ENCODE peak calls at places on chromosomes 2 and 18, in five cellular contexts. R is cardiac muscle cell, K is testis, M is fibroblast of lung, N is uterus. J is an unnamed sample. For H3K4me1, the result is how much of the 10 kb centered on the place peaks cover.

GRCh38 chr2:161415041-161415440 is 1.1 kb upstream of the TBR1 start:
- DNase-seq in M (no peak), R (no peak), K (no peak), N (no peak), J (no peak)

GRCh38 chr18:12254137-12254819 is at the start of gene CIDEA:
- DNase-seq in N (no peak), K (no peak), M (no peak), R (peak), J (peak)

GRCh38 chr2:75002007-75002406 is 43.6 kb downstream of the POLE4 start:
- DNase-seq in K (no peak), R (peak), N (no peak), M (no peak), J (peak)

GRCh38 chr18:5391427-5391826 is 95.9 kb upstream of the ZBTB14 start:
- DNase-seq in M (no peak), N (no peak), K (no peak), R (no peak), J (no peak)

GRCh38 chr2:137947714-137948336 is 16.4 kb upstream of the HNMT start:
- DNase-seq in N (peak), K (peak), R (peak), M (peak), J (peak)

GRCh38 chr2:71526975-71527374 is 73.6 kb downstream of the DYSF start:
- DNase-seq in R (no peak), K (no peak), M (no peak), N (no peak), J (no peak)

GRCh38 chr2:38613126-38613848 is 10.6 kb upstream of the HNRNPLL start:
- DNase-seq in M (peak), R (no peak), N (no peak), K (no peak), J (no peak)

GRCh38 chr2:207423886-207424285 is 105.9 kb upstream of the CREB1 start:
- DNase-seq in N (no peak), M (peak), R (peak), K (no peak), J (peak)

GRCh38 chr2:111919794-111920608 is 21.6 kb downstream of the MERTK start:
- DNase-seq in N (no peak), K (peak), R (no peak), M (peak), J (no peak)

GRCh38 chr2:61448229-61448628 is 22.7 kb downstream of the USP34 start:
- DNase-seq in N (no peak), K (no peak), M (no peak), R (no peak), J (no peak)

GRCh38 chr2:142180820-142181533 is 50.2 kb upstream of the LRP1B start:
- DNase-seq in N (no peak), R (peak), M (peak), K (peak), J (no peak)

GRCh38 chr18:2917255-2918047 is 70.6 kb downstream of the EMILIN2 start:
- DNase-seq in R (no peak), M (no peak), N (no peak), K (no peak), J (no peak)

GRCh38 chr2:224922142-224922727 is 120.0 kb downstream of the DOCK10 start:
- DNase-seq in N (no peak), M (no peak), R (peak), K (no peak), J (no peak)

GRCh38 chr2:137420744-137421143 is 543.5 kb upstream of the HNMT start:
- DNase-seq in M (no peak), K (no peak), N (no peak), R (no peak), J (peak)

GRCh38 chr2:149702571-149702970 is 115.0 kb upstream of the MMADHC start:
- DNase-seq in N (no peak), R (no peak), K (no peak), M (no peak), J (no peak)

GRCh38 chr18:74331404-74331803 is 15.8 kb downstream of the C18orf63 start:
- DNase-seq in N (no peak), R (peak), K (no peak), M (peak), J (peak)

GRCh38 chr2:237618449-237618848 is 8.9 kb upstream of the LRRFIP1 start:
- DNase-seq in N (no peak), K (no peak), R (peak), M (peak), J (peak)

GRCh38 chr18:50009772-50010171 is 185.2 kb downstream of the MYO5B start:
- DNase-seq in N (no peak), K (peak), M (peak), R (peak), J (peak)

GRCh38 chr18:46677609-46678470 is 20.8 kb upstream of the LOXHD1 start:
- DNase-seq in R (no peak), K (no peak), N (no peak), M (peak), J (peak)

GRCh38 chr18:50819027-50819726 is 639 bp downstream of the MRO start:
- DNase-seq in N (no peak), M (no peak), K (peak), R (peak), J (no peak)

GRCh38 chr2:112159454-112159921 is 21.3 kb downstream of the FBLN7 start:
- DNase-seq in M (no peak), K (no peak), N (no peak), R (no peak), J (no peak)

GRCh38 chr2:106096446-106097369 is 97.4 kb downstream of the UXS1 start:
- DNase-seq in N (no peak), K (no peak), R (no peak), M (no peak), J (no peak)

GRCh38 chr2:33848486-33848885 is 249.4 kb upstream of the FAM98A start:
- DNase-seq in R (no peak), M (peak), K (no peak), N (no peak), J (peak)

GRCh38 chr2:101704046-101704466 is 6.5 kb downstream of the MAP4K4 start:
- DNase-seq in M (peak), N (peak), R (peak), K (peak), J (peak)

GRCh38 chr2:62344472-62344871 is 148.6 kb downstream of the B3GNT2 start:
- DNase-seq in R (no peak), M (no peak), N (no peak), K (no peak), J (peak)

GRCh38 chr2:101893676-101894381 is 97.9 kb upstream of the IL1R2 start:
- DNase-seq in K (no peak), R (no peak), M (peak), N (no peak), J (no peak)

GRCh38 chr2:69781321-69782248 is 39.7 kb downstream of the ANXA4 start:
- DNase-seq in N (peak), R (no peak), K (no peak), M (no peak), J (no peak)

GRCh38 chr2:42009657-42010580 is 37.9 kb upstream of the PKDCC start:
- DNase-seq in M (no peak), K (no peak), R (peak), N (no peak), J (no peak)

GRCh38 chr18:46070683-46071614 is 1.1 kb downstream of the PSTPIP2 start:
- DNase-seq in N (no peak), R (no peak), K (no peak), M (no peak), J (no peak)

GRCh38 chr18:499351-500229 is 911 bp downstream of the COLEC12 start:
- DNase-seq in N (peak), M (peak), R (peak), K (no peak), J (no peak)

GRCh38 chr18:59308201-59309014 is 10.0 kb downstream of the CPLX4 start:
- DNase-seq in N (peak), M (peak), R (peak), K (peak), J (no peak)

GRCh38 chr2:161044095-161044874 is 115.9 kb upstream of the TANK start:
- DNase-seq in R (peak), M (peak), N (no peak), K (no peak), J (no peak)

GRCh38 chr2:171595896-171596295 is 73.6 kb downstream of the CYBRD1 start:
- DNase-seq in K (no peak), M (peak), R (peak), N (no peak), J (peak)

GRCh38 chr2:169082995-169083394 is 13.6 kb downstream of the DHRS9 start:
- DNase-seq in N (no peak), R (no peak), K (no peak), M (no peak), J (no peak)

GRCh38 chr2:120687210-120687609 is 48.5 kb upstream of the GLI2 start:
- DNase-seq in N (no peak), R (no peak), K (no peak), M (no peak), J (no peak)

GRCh38 chr2:121666042-121666441 is 16.8 kb upstream of the CLASP1 start:
- DNase-seq in K (no peak), N (no peak), R (no peak), M (no peak), J (no peak)

GRCh38 chr2:210092791-210093190 is 78.4 kb downstream of the KANSL1L start:
- DNase-seq in M (no peak), K (no peak), R (no peak), N (no peak), J (no peak)

GRCh38 chr18:49052891-49053644 is 102.3 kb upstream of the SMAD7 start:
- DNase-seq in R (peak), M (peak), K (no peak), N (peak), J (peak)

GRCh38 chr18:26457195-26457594 is 91.2 kb downstream of the KCTD1 start:
- DNase-seq in R (no peak), M (no peak), K (no peak), N (no peak), J (no peak)
- H3K4me1 ChIP-seq in R (under half), M (under half), K (under half), N (under half), J (under half)

GRCh38 chr18:60411715-60412114 is 39.1 kb upstream of the MC4R start:
- DNase-seq in R (no peak), K (no peak), M (no peak), N (no peak), J (no peak)
- TF ChIP-seq CTCF in R (no peak), K (no peak), M (peak), N (no peak), J (peak)

GRCh38 chr2:79833235-79833878 is 320.5 kb downstream of the CTNNA2 start:
- DNase-seq in N (no peak), M (no peak), R (no peak), K (no peak), J (no peak)

GRCh38 chr2:79832540-79833234 is 319.8 kb downstream of the CTNNA2 start:
- DNase-seq in K (no peak), R (no peak), M (no peak), N (no peak), J (peak)

GRCh38 chr2:79827881-79828280 is 315.0 kb downstream of the CTNNA2 start:
- DNase-seq in M (no peak), N (no peak), R (no peak), K (no peak), J (no peak)

DNA sequence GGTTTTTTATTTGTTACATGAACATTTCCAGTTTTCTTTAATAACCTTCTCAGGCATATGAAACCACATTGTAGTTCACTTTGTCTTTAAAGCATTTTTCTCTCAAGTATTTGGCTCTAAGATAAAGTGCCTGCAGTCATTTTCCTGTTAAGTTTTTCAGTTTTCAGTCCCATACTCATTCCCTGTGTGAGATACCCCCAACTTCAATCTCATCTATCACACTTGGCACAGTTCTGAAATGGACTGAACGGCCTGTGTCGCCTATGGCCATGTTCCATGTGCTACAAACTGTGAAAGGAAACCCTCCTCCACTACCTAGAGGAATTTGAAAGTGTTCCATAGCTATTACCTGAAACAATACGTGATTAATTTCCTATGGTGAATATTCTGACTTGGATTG is 319.1 kb downstream of the CTNNA2 start:
- DNase-seq in M (no peak), K (no peak), N (no peak), R (no peak), J (no peak)
- H3K4me1 ChIP-seq in M (under half), K (under half), N (under half), R (under half), J (under half)

GRCh38 chr18:10485475-10485874 is 31.0 kb downstream of the APCDD1 start:
- DNase-seq in N (no peak), R (no peak), K (no peak), M (no peak), J (no peak)
- TF ChIP-seq CTCF in N (no peak), R (no peak), K (no peak), M (no peak), J (no peak)

GRCh38 chr2:27627963-27628766 is 647 bp downstream of the CCDC121 start:
- DNase-seq in M (peak), K (no peak), N (no peak), R (peak), J (peak)

GRCh38 chr2:27624943-27625342 is 3.9 kb downstream of the CCDC121 start:
- DNase-seq in N (no peak), K (no peak), R (no peak), M (no peak), J (no peak)

GRCh38 chr2:27621524-27621923 is 7.3 kb downstream of the CCDC121 start:
- DNase-seq in R (no peak), N (no peak), M (no peak), K (no peak), J (no peak)

DNA sequence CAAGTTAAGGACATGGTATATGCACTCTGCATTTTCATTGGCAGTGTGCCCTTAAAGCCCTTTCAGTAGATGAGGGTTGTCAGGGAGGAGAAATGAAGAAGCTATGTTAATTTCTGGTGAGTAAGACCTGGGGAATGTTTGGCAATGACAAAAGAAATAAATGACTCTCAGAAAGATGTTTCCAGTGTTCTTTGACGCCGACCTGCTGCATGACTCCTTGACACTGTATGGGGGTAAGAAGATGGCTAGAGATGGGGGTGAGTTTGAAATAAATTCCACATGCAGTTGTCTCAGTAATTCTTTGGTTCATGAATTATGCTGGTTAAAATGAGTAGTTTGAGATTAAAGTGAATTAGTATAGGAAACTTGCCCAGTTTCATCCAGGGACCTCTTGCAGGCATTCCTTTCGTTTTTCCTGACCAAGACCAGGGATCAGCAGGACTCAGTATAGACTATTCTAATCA is 5.9 kb downstream of the CCDC121 start:
- DNase-seq in N (no peak), K (no peak), R (peak), M (peak), J (peak)
- H3K4me1 ChIP-seq in N (under half), K (under half), R (under half), M (under half), J (under half)

DNA sequence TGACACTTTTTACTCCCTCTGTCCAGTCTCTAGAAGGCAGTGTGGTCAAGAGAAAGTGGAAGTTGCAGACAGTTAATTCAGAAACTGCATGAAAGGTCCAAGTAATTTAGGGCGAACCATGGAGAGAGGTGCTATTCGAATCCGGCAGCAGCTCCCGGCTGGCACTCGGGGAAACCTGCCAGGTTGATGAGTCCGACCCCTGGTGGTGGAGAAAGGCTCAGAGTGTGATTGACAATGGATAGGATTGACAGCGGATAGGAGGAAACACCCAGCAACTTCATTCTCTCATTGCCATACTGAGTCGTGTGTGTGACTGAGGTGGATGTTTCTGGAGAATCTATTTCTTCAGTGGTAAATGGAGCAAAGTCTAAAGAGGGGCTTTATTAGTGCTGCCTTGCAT is 101.7 kb downstream of the DCDC2C start:
- DNase-seq in M (no peak), N (no peak), R (no peak), K (peak), J (peak)
- TF ChIP-seq CTCF in M (peak), N (no peak), R (no peak), K (no peak), J (peak)

DNA sequence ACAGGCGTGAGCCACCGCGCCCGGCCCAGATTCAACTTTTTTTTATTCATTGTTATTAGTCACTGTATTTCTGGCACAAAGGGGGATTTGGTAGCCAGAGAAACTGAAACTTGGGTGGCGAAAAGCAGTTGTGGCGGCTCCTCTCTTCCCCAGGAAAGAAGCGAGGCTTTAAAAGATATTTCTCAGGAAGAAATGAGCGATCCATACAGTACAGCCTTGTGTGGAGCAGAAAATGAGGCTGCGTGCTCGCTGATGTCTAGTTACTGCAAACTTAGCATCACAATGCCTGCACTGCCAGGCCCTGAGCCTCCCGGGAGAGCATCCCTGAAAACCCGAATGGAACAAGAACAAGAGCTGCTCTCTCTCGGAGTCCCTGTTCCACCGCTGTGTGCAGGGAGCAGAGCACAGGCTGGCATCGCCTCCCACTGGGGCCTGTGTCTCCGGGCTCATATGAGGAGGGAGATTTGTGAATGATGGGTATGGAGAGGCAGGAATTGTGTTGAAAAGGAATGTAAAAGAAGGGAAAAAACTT is 234.0 kb downstream of the ZNF516 start:
- DNase-seq in N (no peak), M (no peak), K (peak), R (no peak), J (no peak)
- H3K4me1 ChIP-seq in N (under half), M (under half), K (under half), R (under half), J (under half)